ENCODE peak calls at places on chromosome 2, in nine cellular contexts. N is suprapubic skin, D is testis, R is esophagus squamous epithelium, O is endothelial cell of umbilical vein, F is adrenal gland, X is prostate gland, K is body of pancreas, U is thyroid gland. M is an unnamed sample. For H3K36me3, the result is how much of the 10 kb centered on the place peaks cover.

GRCh38 chr2:170905864-170906263 is 23.2 kb upstream of the GORASP2 start:
- DNase-seq in N (no peak), D (no peak), R (no peak), O (no peak), F (no peak), X (no peak), K (no peak), U (no peak), M (no peak)

GRCh38 chr2:205053827-205054410 is 508.6 kb downstream of the PARD3B start:
- DNase-seq in N (no peak), D (no peak), R (no peak), O (no peak), F (no peak), X (no peak), K (no peak), U (no peak), M (no peak)

GRCh38 chr2:230865766-230866703 is 1.3 kb downstream of the ITM2C start:
- DNase-seq in N (no peak), D (peak), R (no peak), O (no peak), F (no peak), X (peak), K (peak), U (peak), M (no peak)

GRCh38 chr2:238945433-238946150 is 97.7 kb downstream of the TWIST2 start:
- DNase-seq in N (peak), D (peak), R (no peak), O (peak), F (no peak), X (no peak), K (no peak), U (peak), M (no peak)

GRCh38 chr2:37224063-37224462 is 7.3 kb downstream of the CEBPZ start:
- DNase-seq in N (no peak), D (no peak), R (no peak), O (no peak), F (no peak), X (no peak), K (no peak), U (no peak), M (no peak)

GRCh38 chr2:104812281-104812680 is 41.6 kb upstream of the POU3F3 start:
- DNase-seq in N (no peak), D (no peak), R (no peak), O (no peak), F (no peak), X (no peak), K (no peak), U (no peak), M (no peak)

GRCh38 chr2:70897977-70898226 is 37.8 kb upstream of the ATP6V1B1 start:
- DNase-seq in N (no peak), D (no peak), R (no peak), O (no peak), F (no peak), X (no peak), K (no peak), U (no peak), M (no peak)

GRCh38 chr2:47799210-47799609 is 16.3 kb downstream of the MSH6 start:
- DNase-seq in N (no peak), D (no peak), R (no peak), O (no peak), F (no peak), X (no peak), K (no peak), U (no peak), M (no peak)

GRCh38 chr2:7812231-7812995 is 869.4 kb upstream of the ID2 start:
- DNase-seq in N (no peak), D (no peak), R (no peak), O (no peak), F (no peak), X (no peak), K (no peak), U (no peak), M (no peak)

GRCh38 chr2:207473203-207473865 is 56.4 kb upstream of the CREB1 start:
- DNase-seq in N (no peak), D (peak), R (no peak), O (peak), F (peak), X (peak), K (peak), U (peak), M (peak)

GRCh38 chr2:110105608-110106467 is 9.8 kb downstream of the MALL start:
- DNase-seq in N (no peak), D (no peak), R (no peak), O (peak), F (no peak), X (peak), K (no peak), U (no peak), M (no peak)

GRCh38 chr2:112483047-112483473 is 1.1 kb downstream of the TTL start:
- DNase-seq in N (no peak), D (peak), R (no peak), O (peak), F (peak), X (no peak), K (no peak), U (peak), M (no peak)

GRCh38 chr2:199946196-199946595 is 9.1 kb downstream of the TYW5 start:
- DNase-seq in N (no peak), D (no peak), R (no peak), O (no peak), F (no peak), X (no peak), K (no peak), U (no peak), M (no peak)

GRCh38 chr2:203797363-203798111 is 70.0 kb upstream of the CTLA4 start:
- DNase-seq in N (no peak), D (no peak), R (no peak), O (no peak), F (no peak), X (no peak), K (no peak), U (no peak), M (no peak)

GRCh38 chr2:235535423-235536130 is 41.7 kb downstream of the AGAP1 start:
- DNase-seq in N (peak), D (no peak), R (no peak), O (no peak), F (no peak), X (no peak), K (no peak), U (no peak), M (no peak)

GRCh38 chr2:174634130-174635014 is 36.8 kb upstream of the WIPF1 start:
- DNase-seq in N (no peak), D (no peak), R (no peak), O (peak), F (no peak), X (no peak), K (no peak), U (peak), M (no peak)

GRCh38 chr2:174633621-174633927 is 36.0 kb upstream of the WIPF1 start:
- DNase-seq in N (no peak), D (no peak), R (no peak), O (peak), F (no peak), X (no peak), K (no peak), U (peak), M (no peak)

GRCh38 chr2:174635015-174635593 is 37.5 kb upstream of the WIPF1 start:
- DNase-seq in N (no peak), D (no peak), R (no peak), O (no peak), F (no peak), X (no peak), K (no peak), U (no peak), M (no peak)

GRCh38 chr2:174636979-174637378 is 39.4 kb upstream of the WIPF1 start:
- DNase-seq in N (no peak), D (no peak), R (no peak), O (no peak), F (no peak), X (no peak), K (no peak), U (no peak), M (no peak)

GRCh38 chr2:174635747-174636399 is 38.3 kb upstream of the WIPF1 start:
- DNase-seq in N (no peak), D (no peak), R (no peak), O (no peak), F (no peak), X (no peak), K (no peak), U (no peak), M (no peak)
- H3K27ac ChIP-seq in N (no peak), D (no peak), R (peak), O (no peak), F (no peak), X (no peak), K (no peak), U (no peak), M (no peak)

DNA sequence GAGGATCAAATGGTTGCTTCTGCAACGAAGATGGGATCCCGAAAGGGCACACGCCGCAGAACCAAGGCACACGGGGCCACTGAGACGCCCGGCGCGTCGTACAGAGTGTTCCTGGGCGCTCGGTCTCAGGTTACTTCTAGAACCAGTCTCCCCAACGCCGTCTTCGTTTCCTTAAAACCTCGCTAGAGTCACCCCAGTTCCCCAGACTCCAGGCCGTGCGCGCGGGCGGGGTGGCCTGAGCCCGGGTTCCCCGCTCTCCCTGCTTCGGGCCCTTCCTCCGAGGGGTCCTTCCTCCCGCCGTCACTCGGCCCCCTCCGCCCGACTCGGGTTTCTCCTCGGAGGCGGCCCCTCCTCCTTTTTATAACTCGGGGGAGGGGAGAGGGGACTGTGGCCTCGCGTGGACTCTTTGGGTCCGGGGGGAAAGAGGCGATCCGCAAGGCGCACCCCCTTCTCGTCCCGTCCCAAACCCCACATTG is 776 bp upstream of the FZD7 start:
- DNase-seq in N (peak), D (peak), R (no peak), O (peak), F (peak), X (peak), K (peak), U (peak), M (peak)
- TF ChIP-seq POLR2A in N (no peak), D (no peak), R (no peak), O (no peak), F (no peak), X (no peak), K (no peak), U (no peak), M (no peak)

DNA sequence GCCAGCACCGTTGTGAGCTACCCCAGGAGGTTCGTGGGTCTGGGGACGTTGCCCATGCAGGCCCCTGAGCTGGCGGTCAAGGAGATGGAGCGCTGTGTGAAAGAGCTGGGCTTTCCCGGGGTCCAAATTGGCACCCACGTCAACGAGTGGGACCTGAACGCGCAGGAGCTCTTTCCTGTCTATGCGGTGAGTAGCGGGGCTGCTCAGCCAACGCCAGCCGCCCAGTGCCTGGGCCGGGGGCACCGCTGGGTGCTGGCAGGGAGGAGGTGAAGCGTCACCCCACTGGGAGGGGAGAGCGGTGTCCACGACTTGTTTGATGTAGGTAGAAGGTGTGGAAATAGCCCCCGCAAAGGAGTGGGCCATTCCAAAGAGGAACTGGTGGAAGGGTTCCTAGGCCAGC is 25.0 kb downstream of the ACMSD start:
- DNase-seq in N (no peak), D (no peak), R (no peak), O (no peak), F (no peak), X (no peak), K (no peak), U (no peak), M (no peak)
- H3K36me3 ChIP-seq in N (under half), D (under half), R (under half), O (under half), F (under half), X (under half), K (under half), U (under half), M (under half)

DNA sequence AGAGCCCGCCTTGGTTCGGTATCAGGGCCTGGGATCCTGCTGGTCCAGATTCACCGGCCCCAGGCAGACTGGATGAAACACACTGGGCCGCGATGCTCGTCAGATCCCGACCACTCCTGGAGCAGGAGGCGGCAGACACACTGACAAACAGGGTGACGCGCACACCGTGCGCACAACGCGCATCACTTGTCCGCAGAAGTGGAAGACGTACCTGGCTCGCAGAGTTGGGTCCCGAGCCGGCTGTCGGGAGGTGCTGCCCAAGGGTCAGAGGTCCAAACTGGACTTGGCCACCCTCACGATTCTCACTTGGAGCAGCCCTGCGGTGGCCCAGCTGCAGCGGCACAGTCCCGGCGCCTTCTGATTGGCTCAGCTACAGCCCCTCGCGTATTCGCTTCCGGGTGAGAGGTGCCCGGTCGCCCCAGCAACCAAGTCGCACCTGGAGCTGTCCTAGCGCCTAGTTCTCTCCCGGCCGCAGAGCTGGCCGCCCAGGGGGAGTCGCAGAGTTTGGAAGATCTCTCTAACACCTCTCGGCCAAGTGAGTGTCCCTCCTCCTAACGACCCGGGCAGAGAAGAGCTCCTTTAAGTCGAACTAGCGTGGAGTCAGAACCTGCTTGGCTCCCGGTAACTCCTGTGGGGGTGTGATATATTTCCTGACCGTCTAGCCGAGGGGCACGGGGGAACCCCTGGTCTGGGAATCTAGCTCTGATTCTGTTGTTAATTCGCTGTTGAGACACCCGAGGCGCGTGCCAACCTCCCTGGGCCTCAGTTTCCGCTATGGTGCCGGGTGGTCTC is at the start of the genes DHX57 and MORN2:
- DNase-seq in N (peak), D (peak), R (peak), O (peak), F (peak), X (peak), K (peak), U (peak), M (peak)
- H3K27ac ChIP-seq in N (peak), D (peak), R (peak), O (peak), F (peak), X (peak), K (peak), U (no peak), M (peak)

DNA sequence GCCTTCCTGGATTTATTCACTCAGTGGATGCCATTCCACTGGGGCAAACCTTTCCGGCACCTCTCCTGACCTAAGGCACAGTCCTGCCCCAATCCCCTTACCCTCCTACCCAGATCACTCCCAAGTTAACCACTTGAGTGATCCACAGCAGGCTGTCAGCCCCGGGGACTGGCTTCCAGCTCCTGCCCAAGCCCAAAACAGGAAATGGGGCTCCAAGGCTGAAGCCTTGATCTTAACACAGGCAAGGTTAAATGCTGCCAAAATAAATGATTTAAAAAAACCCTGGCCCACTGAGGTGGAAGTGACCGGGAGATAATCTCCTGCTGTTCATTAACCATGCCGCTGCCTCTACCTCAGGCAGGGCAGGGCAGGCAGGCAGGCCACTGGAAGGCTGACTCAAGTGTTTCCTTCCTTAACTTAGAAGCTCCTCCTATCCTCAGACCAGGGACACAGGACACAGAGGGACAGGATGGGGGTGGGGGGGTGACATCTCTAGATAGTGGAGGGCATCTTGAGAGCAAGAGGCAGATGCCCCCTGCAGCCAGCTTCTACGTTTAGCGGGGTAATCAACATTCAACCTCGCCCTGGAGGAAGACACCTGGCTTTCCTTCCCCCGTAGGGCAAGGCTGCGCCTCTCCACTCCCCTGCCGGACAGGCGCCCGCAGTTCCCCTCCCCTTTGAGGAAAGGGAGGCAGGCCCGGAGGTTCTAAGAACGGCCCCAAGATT is 1.3 kb downstream of the RAB11FIP5 start:
- DNase-seq in N (no peak), D (peak), R (no peak), O (peak), F (peak), X (no peak), K (peak), U (peak), M (peak)
- TF ChIP-seq POLR2A in N (no peak), D (no peak), R (no peak), O (peak), F (no peak), X (peak), K (peak), U (no peak), M (no peak)

DNA sequence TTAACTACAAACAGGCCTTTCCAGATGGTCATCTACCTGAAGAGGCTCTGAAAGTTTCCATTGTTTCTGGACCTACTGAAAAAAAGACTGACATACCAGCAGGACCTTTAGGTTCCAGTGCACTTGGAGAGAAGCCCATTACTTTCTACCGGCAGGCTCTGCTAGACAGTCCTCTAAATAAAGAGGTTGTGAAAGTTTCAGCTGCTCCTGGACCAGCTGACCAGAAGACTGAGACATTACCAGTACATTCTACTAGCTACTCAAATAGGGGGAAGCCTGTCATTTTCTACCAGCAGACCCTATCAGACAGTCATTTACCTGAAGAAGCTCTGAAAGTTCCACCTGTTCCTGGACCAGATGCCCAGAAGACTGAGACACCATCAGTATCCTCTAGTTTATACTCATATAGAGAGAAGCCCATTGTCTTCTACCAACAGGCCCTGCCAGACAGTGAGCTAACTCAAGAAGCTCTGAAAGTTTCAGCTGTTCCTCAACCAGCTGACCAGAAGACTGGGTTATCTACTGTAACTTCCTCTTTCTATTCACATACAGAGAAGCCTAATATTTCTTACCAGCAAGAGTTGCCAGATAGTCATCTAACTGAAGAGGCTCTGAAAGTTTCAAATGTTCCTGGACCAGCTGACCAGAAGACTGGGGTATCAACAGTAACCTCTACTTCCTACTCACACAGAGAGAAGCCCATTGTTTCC is 65.8 kb downstream of the ALMS1 start:
- DNase-seq in N (no peak), D (no peak), R (no peak), O (no peak), F (no peak), X (no peak), K (no peak), U (no peak), M (no peak)
- H3K36me3 ChIP-seq in N (under half), D (under half), R (under half), O (under half), F (under half), X (under half), K (under half), U (under half), M (under half)

GRCh38 chr2:217915706-217916105 is 87.1 kb downstream of the TNS1 start:
- DNase-seq in N (no peak), D (no peak), R (no peak), O (no peak), F (no peak), X (no peak), K (no peak), U (no peak), M (no peak)
- H3K27ac ChIP-seq in N (peak), D (peak), R (peak), O (no peak), F (peak), X (peak), K (no peak), U (peak), M (no peak)

GRCh38 chr2:10490806-10491291 is 42.7 kb upstream of the ODC1 start:
- DNase-seq in N (no peak), D (peak), R (no peak), O (no peak), F (peak), X (no peak), K (no peak), U (no peak), M (no peak)
- TF ChIP-seq POLR2A in N (no peak), D (no peak), R (no peak), O (no peak), F (no peak), X (no peak), K (no peak), U (no peak), M (no peak)

M was measured in ovary.